ENCODE peak calls at places on chromosomes 11 and 22, in four cellular contexts. P is upper lobe of right lung, G is HFFc6, R is dorsolateral prefrontal cortex. U is an unnamed sample.
A peak's percentile ranks its signal among the peaks of the same experiment; 100 is the strongest.

GRCh38 chr11:130700092-130700491 is 216.2 kb downstream of the SNX19 start:
- DNase-seq in G (no peak), P (no peak), R (no peak), U (no peak)

GRCh38 chr22:32701021-32701420 is 100.5 kb upstream of the TIMP3 start:
- DNase-seq in P (no peak), R (no peak), G (no peak), U (no peak)

GRCh38 chr22:37742374-37743092 is 45.7 kb downstream of the TRIOBP start:
- DNase-seq in P (no peak), G (peak; percentile 88), R (no peak), U (no peak)

GRCh38 chr11:62599909-62600308 is 1.8 kb downstream of the MTA2 start:
- DNase-seq in P (no peak), R (no peak), G (no peak), U (no peak)

GRCh38 chr11:91932151-91932821 is 292.3 kb upstream of the FAT3 start:
- DNase-seq in G (peak; percentile 13), P (no peak), R (no peak), U (no peak)

GRCh38 chr11:57647960-57648776 is 1.5 kb downstream of the YPEL4 start:
- DNase-seq in R (peak; percentile 68), P (peak; percentile 80), G (no peak), U (no peak)

GRCh38 chr22:45469573-45470383 is 32.9 kb upstream of the FBLN1 start:
- DNase-seq in G (peak; percentile 47), P (no peak), R (no peak), U (no peak)

GRCh38 chr11:135075740-135076139 is 663.7 kb upstream of the B3GAT1 start:
- DNase-seq in R (no peak), G (peak; percentile 32), P (peak; percentile 86), U (no peak)

GRCh38 chr11:118434123-118434552 is 2.2 kb upstream of the KMT2A start:
- DNase-seq in G (peak; percentile 33), P (no peak), R (no peak), U (no peak)

GRCh38 chr11:126328938-126329643 is 25.2 kb downstream of the DCPS start:
- DNase-seq in P (no peak), G (no peak), R (no peak), U (no peak)

GRCh38 chr11:63262562-63262961 is 19.2 kb upstream of the SLC22A25 start:
- DNase-seq in G (no peak), P (no peak), R (no peak), U (no peak)

GRCh38 chr22:46576556-46577351 is 39.3 kb upstream of the CELSR1 start:
- DNase-seq in G (no peak), P (peak; percentile 81), R (no peak), U (peak; percentile 92)

GRCh38 chr11:65641233-65642013 is 3.5 kb downstream of the SIPA1 start:
- DNase-seq in G (no peak), R (no peak), P (no peak), U (no peak)

GRCh38 chr22:19817561-19818263 is 37.0 kb downstream of the GNB1L start:
- DNase-seq in P (peak; percentile 78), G (no peak), R (no peak), U (no peak)

GRCh38 chr11:58006940-58007339 is 16.7 kb upstream of the OR9Q1 start:
- DNase-seq in G (peak; percentile 60), P (no peak), R (no peak), U (no peak)

GRCh38 chr22:30115705-30116104 is 35.4 kb downstream of the HORMAD2 start:
- DNase-seq in G (no peak), P (no peak), R (no peak), U (no peak)

GRCh38 chr11:95571861-95572260 is 217.7 kb downstream of the FAM76B start:
- DNase-seq in G (no peak), P (no peak), R (no peak), U (no peak)

GRCh38 chr22:50115693-50116092 is 25.9 kb downstream of the MOV10L1 start:
- DNase-seq in P (no peak), R (no peak), G (peak; percentile 75), U (no peak)

GRCh38 chr22:41360126-41360525 is 21.6 kb upstream of the TEF start:
- DNase-seq in R (no peak), G (no peak), P (no peak), U (no peak)

GRCh38 chr11:6568191-6568918 is 35.1 kb downstream of the RRP8 start:
- DNase-seq in R (no peak), P (no peak), G (peak; percentile 18), U (no peak)

GRCh38 chr22:49259870-49260615 is 567.6 kb downstream of the BRD1 start:
- DNase-seq in P (no peak), R (no peak), G (no peak), U (no peak)

GRCh38 chr11:98725471-98725870 is 295.3 kb upstream of the CNTN5 start:
- DNase-seq in G (no peak), R (no peak), P (no peak), U (no peak)

GRCh38 chr11:2777396-2777795 is 77.6 kb upstream of the KCNQ1OT1 start:
- DNase-seq in P (peak; percentile 56), G (no peak), R (peak; percentile 5), U (no peak)

GRCh38 chr22:49760280-49760629 is 67.4 kb downstream of the BRD1 start:
- DNase-seq in G (no peak), P (no peak), R (no peak), U (no peak)

GRCh38 chr11:103993502-103993901 is 42.9 kb upstream of the DDI1 start:
- DNase-seq in G (no peak), R (no peak), P (no peak), U (no peak)

GRCh38 chr11:66912963-66913362 is 45.2 kb downstream of the PC start:
- DNase-seq in G (no peak), P (no peak), R (peak; percentile 78), U (no peak)

GRCh38 chr22:46083383-46084350 is 66.7 kb upstream of the PPARA start:
- DNase-seq in G (no peak), R (peak; percentile 7), P (peak; percentile 48), U (no peak)

GRCh38 chr11:111361874-111362273 is 17.2 kb downstream of the POU2AF1 start:
- DNase-seq in G (no peak), R (no peak), P (no peak), U (no peak)

GRCh38 chr11:8747173-8747572 is 64.6 kb downstream of the RPL27A start:
- DNase-seq in P (no peak), R (no peak), G (no peak), U (no peak)

GRCh38 chr11:60959445-60959844 is 7.5 kb upstream of the SLC15A3 start:
- DNase-seq in P (no peak), G (peak; percentile 44), R (no peak), U (no peak)

GRCh38 chr11:38005597-38005996 is 1407.6 kb upstream of the RAG2 start:
- DNase-seq in G (no peak), P (no peak), R (no peak), U (no peak)

GRCh38 chr11:126133902-126134301 is 71.2 kb upstream of the CDON start:
- DNase-seq in G (no peak), P (no peak), R (no peak), U (no peak)

GRCh38 chr11:115214644-115215305 is 289.4 kb downstream of the CADM1 start:
- DNase-seq in G (no peak), P (no peak), R (no peak), U (no peak)

GRCh38 chr11:115219378-115219777 is 284.8 kb downstream of the CADM1 start:
- DNase-seq in R (no peak), G (no peak), P (no peak), U (no peak)

GRCh38 chr11:115213007-115213406 is 291.2 kb downstream of the CADM1 start:
- DNase-seq in R (no peak), P (no peak), G (no peak), U (no peak)

GRCh38 chr11:115217726-115218311 is 286.4 kb downstream of the CADM1 start:
- DNase-seq in P (no peak), G (no peak), R (no peak), U (no peak)

GRCh38 chr11:115215694-115216615 is 288.3 kb downstream of the CADM1 start:
- DNase-seq in R (no peak), G (no peak), P (no peak), U (no peak)
- TF ChIP-seq CTCF in R (no peak), G (no peak), P (no peak), U (no peak)

DNA sequence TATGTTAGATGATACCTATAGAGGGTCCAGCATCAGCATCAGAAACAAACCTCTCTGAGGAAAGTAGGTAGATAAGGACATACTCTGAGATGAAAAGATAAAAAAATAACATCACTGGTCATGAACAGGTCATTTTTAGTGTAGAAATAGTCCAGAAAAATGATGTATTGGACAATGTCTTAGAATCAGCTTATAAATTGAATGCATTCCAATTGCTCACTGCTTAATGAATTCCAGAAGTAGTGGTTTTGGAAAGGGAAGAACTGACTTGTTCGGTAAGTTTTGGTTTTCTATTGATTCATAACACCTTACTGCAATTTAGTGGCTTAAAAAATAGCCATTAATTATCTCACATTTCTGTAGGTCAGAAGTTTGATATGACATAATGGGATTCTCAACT is 929.5 kb upstream of the CCDC90B start:
- DNase-seq in G (no peak), R (no peak), P (no peak), U (no peak)
- TF ChIP-seq CTCF in G (no peak), R (no peak), P (no peak), U (no peak)

GRCh38 chr11:127843483-127844396 is 743.6 kb downstream of the ETS1 start:
- DNase-seq in R (peak; percentile 83), G (peak; percentile 62), P (peak; percentile 76), U (peak; percentile 50)
- TF ChIP-seq CTCF in R (peak; percentile 81), G (peak; percentile 95), P (peak; percentile 60), U (peak; percentile 47)

GRCh38 chr11:110314366-110315095 is 18.1 kb upstream of the RDX start:
- DNase-seq in P (no peak), R (no peak), G (no peak), U (no peak)
- TF ChIP-seq CTCF in P (no peak), R (no peak), G (no peak), U (no peak)

GRCh38 chr11:14306481-14306880 is 52.5 kb downstream of the RRAS2 start:
- DNase-seq in P (no peak), G (no peak), R (no peak), U (no peak)
- TF ChIP-seq CTCF in P (no peak), G (peak; percentile 36), R (no peak), U (peak; percentile 19)

GRCh38 chr22:21641795-21642583 is at the start of gene SDF2L1:
- DNase-seq in R (peak; percentile 98), G (peak; percentile 98), P (peak; percentile 99), U (peak; percentile 98)
- TF ChIP-seq CTCF in R (peak; percentile 66), G (peak; percentile 63), P (peak; percentile 33), U (no peak)

DNA sequence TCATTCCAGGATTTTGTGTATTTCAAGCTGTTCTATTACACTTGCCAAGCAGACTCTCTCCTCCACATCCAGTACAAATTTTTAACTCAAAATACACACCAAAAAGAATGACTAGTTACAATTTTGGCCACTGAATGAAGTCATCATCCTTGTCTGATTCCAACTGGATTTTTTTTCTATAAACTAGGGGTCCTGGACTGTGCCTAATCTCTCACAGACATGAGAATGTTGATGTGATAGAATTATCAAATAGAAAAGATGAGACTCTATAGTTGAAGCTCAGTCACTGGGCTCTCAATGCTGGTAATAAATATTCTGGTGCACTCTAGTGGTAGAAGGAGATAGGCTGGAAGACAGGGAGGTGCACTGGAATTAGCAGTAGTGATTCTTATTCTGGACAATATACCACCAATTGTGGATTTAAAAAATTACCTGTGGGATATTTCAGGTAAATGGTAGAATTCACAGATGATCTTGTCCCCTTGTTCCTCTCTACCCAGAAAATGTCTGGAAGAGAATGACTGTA is 85.7 kb downstream of the FANCF start:
- DNase-seq in G (no peak), R (no peak), P (no peak), U (no peak)
- TF ChIP-seq CTCF in G (no peak), R (peak; percentile 48), P (peak; percentile 33), U (no peak)

U was measured in GM13976.